ENCODE peak calls at places on chromosomes 11 and 22, in ten cellular contexts. One of them, this sample, is unnamed.

GRCh38 chr22:46012182-46012880 is 35.4 kb upstream of the WNT7B start:
- DNase-seq in dorsolateral prefrontal cortex: peak; percentile 42
- DNase-seq in tibial artery: no peak
- DNase-seq in left ventricle myocardium inferior: peak; percentile 14
- DNase-seq in breast epithelium: no peak
- DNase-seq in neuronal stem cell: no peak
- DNase-seq in kidney: peak; percentile 74
- DNase-seq in CD8-positive, alpha-beta T cell: no peak
- DNase-seq in upper lobe of right lung: peak; percentile 65
- DNase-seq in cardiac muscle cell: no peak
- DNase-seq in this sample: no peak

GRCh38 chr11:100930185-100930778 is 199.3 kb downstream of the PGR start:
- DNase-seq in dorsolateral prefrontal cortex: no peak
- DNase-seq in tibial artery: no peak
- DNase-seq in left ventricle myocardium inferior: no peak
- DNase-seq in breast epithelium: no peak
- DNase-seq in neuronal stem cell: peak; percentile 56
- DNase-seq in kidney: no peak
- DNase-seq in CD8-positive, alpha-beta T cell: no peak
- DNase-seq in upper lobe of right lung: no peak
- DNase-seq in cardiac muscle cell: peak; percentile 72
- DNase-seq in this sample: peak; percentile 23

GRCh38 chr22:36244522-36245391 is 5.4 kb upstream of the APOL2 start:
- DNase-seq in dorsolateral prefrontal cortex: no peak
- DNase-seq in tibial artery: peak; percentile 67
- DNase-seq in left ventricle myocardium inferior: peak; percentile 60
- DNase-seq in breast epithelium: peak; percentile 30
- DNase-seq in neuronal stem cell: no peak
- DNase-seq in kidney: peak; percentile 57
- DNase-seq in CD8-positive, alpha-beta T cell: no peak
- DNase-seq in upper lobe of right lung: no peak
- DNase-seq in cardiac muscle cell: no peak
- DNase-seq in this sample: no peak

GRCh38 chr11:64250406-64250874 is 890 bp upstream of the PLCB3 start:
- DNase-seq in dorsolateral prefrontal cortex: no peak
- DNase-seq in tibial artery: no peak
- DNase-seq in left ventricle myocardium inferior: no peak
- DNase-seq in breast epithelium: no peak
- DNase-seq in neuronal stem cell: no peak
- DNase-seq in kidney: no peak
- DNase-seq in CD8-positive, alpha-beta T cell: no peak
- DNase-seq in upper lobe of right lung: no peak
- DNase-seq in cardiac muscle cell: no peak
- DNase-seq in this sample: no peak

GRCh38 chr11:9459573-9460321 is 1.1 kb upstream of the ZNF143 start:
- DNase-seq in dorsolateral prefrontal cortex: no peak
- DNase-seq in tibial artery: no peak
- DNase-seq in left ventricle myocardium inferior: no peak
- DNase-seq in breast epithelium: no peak
- DNase-seq in neuronal stem cell: peak; percentile 17
- DNase-seq in kidney: no peak
- DNase-seq in CD8-positive, alpha-beta T cell: peak; percentile 4
- DNase-seq in upper lobe of right lung: peak; percentile 58
- DNase-seq in cardiac muscle cell: peak; percentile 28
- DNase-seq in this sample: peak; percentile 66

GRCh38 chr22:20777420-20778177 is 3.7 kb downstream of the SERPIND1 start:
- DNase-seq in dorsolateral prefrontal cortex: no peak
- DNase-seq in tibial artery: no peak
- DNase-seq in left ventricle myocardium inferior: no peak
- DNase-seq in breast epithelium: no peak
- DNase-seq in neuronal stem cell: no peak
- DNase-seq in kidney: no peak
- DNase-seq in CD8-positive, alpha-beta T cell: no peak
- DNase-seq in upper lobe of right lung: no peak
- DNase-seq in cardiac muscle cell: peak; percentile 44
- DNase-seq in this sample: peak; percentile 12

GRCh38 chr11:15111215-15111614 is 3.5 kb upstream of the INSC start:
- DNase-seq in dorsolateral prefrontal cortex: no peak
- DNase-seq in tibial artery: no peak
- DNase-seq in left ventricle myocardium inferior: no peak
- DNase-seq in breast epithelium: no peak
- DNase-seq in neuronal stem cell: no peak
- DNase-seq in kidney: no peak
- DNase-seq in CD8-positive, alpha-beta T cell: no peak
- DNase-seq in upper lobe of right lung: no peak
- DNase-seq in cardiac muscle cell: no peak
- DNase-seq in this sample: no peak

GRCh38 chr22:43152001-43152354 is 619 bp downstream of the TSPO start:
- DNase-seq in dorsolateral prefrontal cortex: no peak
- DNase-seq in tibial artery: no peak
- DNase-seq in left ventricle myocardium inferior: no peak
- DNase-seq in breast epithelium: no peak
- DNase-seq in neuronal stem cell: no peak
- DNase-seq in kidney: no peak
- DNase-seq in CD8-positive, alpha-beta T cell: no peak
- DNase-seq in upper lobe of right lung: no peak
- DNase-seq in cardiac muscle cell: no peak
- DNase-seq in this sample: no peak

GRCh38 chr11:43735115-43735514 is 54.6 kb downstream of the HSD17B12 start:
- DNase-seq in dorsolateral prefrontal cortex: no peak
- DNase-seq in tibial artery: no peak
- DNase-seq in left ventricle myocardium inferior: no peak
- DNase-seq in breast epithelium: no peak
- DNase-seq in neuronal stem cell: no peak
- DNase-seq in kidney: no peak
- DNase-seq in CD8-positive, alpha-beta T cell: no peak
- DNase-seq in upper lobe of right lung: no peak
- DNase-seq in cardiac muscle cell: no peak
- DNase-seq in this sample: no peak

GRCh38 chr11:43735931-43736330 is 55.4 kb downstream of the HSD17B12 start:
- DNase-seq in dorsolateral prefrontal cortex: no peak
- DNase-seq in tibial artery: no peak
- DNase-seq in left ventricle myocardium inferior: no peak
- DNase-seq in breast epithelium: no peak
- DNase-seq in neuronal stem cell: no peak
- DNase-seq in kidney: no peak
- DNase-seq in CD8-positive, alpha-beta T cell: no peak
- DNase-seq in upper lobe of right lung: no peak
- DNase-seq in cardiac muscle cell: no peak
- DNase-seq in this sample: no peak

GRCh38 chr11:43738600-43739409 is 58.3 kb downstream of the HSD17B12 start:
- DNase-seq in dorsolateral prefrontal cortex: no peak
- DNase-seq in tibial artery: no peak
- DNase-seq in left ventricle myocardium inferior: no peak
- DNase-seq in breast epithelium: no peak
- DNase-seq in neuronal stem cell: no peak
- DNase-seq in kidney: no peak
- DNase-seq in CD8-positive, alpha-beta T cell: no peak
- DNase-seq in upper lobe of right lung: no peak
- DNase-seq in cardiac muscle cell: peak; percentile 86
- DNase-seq in this sample: no peak

GRCh38 chr11:43737194-43737575 is 56.6 kb downstream of the HSD17B12 start:
- DNase-seq in dorsolateral prefrontal cortex: no peak
- DNase-seq in tibial artery: no peak
- DNase-seq in left ventricle myocardium inferior: no peak
- DNase-seq in breast epithelium: no peak
- DNase-seq in neuronal stem cell: no peak
- DNase-seq in kidney: no peak
- DNase-seq in CD8-positive, alpha-beta T cell: no peak
- DNase-seq in upper lobe of right lung: no peak
- DNase-seq in cardiac muscle cell: no peak
- DNase-seq in this sample: no peak

DNA sequence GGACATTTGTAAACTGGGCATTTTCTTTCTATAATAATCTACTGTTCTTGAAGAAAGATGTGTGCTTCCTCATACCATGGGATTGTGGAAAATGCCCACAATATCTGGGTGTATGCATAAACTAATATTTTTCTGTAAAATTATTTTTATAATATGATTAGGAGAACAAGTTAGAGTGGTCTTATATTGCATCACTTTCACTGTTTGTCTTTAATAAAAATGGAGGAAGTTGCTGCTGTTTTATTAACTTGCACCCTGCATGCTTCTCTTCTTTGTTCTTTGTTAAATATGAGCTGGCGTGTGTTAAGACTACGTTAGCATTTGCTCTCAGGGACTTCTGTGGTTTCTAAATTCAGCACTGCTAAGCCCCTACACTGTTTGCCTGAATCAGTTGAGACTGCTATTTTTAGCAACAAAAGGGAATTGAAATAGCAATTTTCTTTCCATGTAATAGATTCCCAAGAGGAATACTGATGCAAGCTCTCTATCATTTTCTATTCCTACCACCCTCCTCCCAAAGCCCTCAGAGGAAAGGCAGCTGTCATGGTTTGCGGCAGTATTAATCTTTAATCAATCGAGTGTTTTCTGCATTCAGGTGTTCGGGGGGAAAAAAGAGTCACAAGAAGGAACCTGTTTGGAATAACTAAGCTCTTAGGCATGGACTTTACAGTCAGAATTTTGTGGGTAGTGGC is 56.1 kb downstream of the HSD17B12 start:
- DNase-seq in dorsolateral prefrontal cortex: no peak
- DNase-seq in tibial artery: no peak
- DNase-seq in left ventricle myocardium inferior: no peak
- DNase-seq in breast epithelium: no peak
- DNase-seq in neuronal stem cell: no peak
- DNase-seq in kidney: no peak
- DNase-seq in CD8-positive, alpha-beta T cell: no peak
- DNase-seq in upper lobe of right lung: no peak
- DNase-seq in cardiac muscle cell: peak; percentile 67
- DNase-seq in this sample: no peak
- H3K27ac ChIP-seq in dorsolateral prefrontal cortex: peak overlapping the region; percentile 77
- H3K27ac ChIP-seq in tibial artery: peak overlapping the region; percentile 46
- H3K27ac ChIP-seq in left ventricle myocardium inferior: peak overlapping the region; percentile 87
- H3K27ac ChIP-seq in breast epithelium: no peak overlapping the region
- H3K27ac ChIP-seq in neuronal stem cell: no peak overlapping the region
- H3K27ac ChIP-seq in kidney: no peak overlapping the region
- H3K27ac ChIP-seq in CD8-positive, alpha-beta T cell: no peak overlapping the region
- H3K27ac ChIP-seq in upper lobe of right lung: no peak overlapping the region
- H3K27ac ChIP-seq in cardiac muscle cell: peak overlapping the region; percentile 97
- H3K27ac ChIP-seq in this sample: no peak overlapping the region

GRCh38 chr11:128506384-128506783 is 81.0 kb downstream of the ETS1 start:
- DNase-seq in dorsolateral prefrontal cortex: no peak
- DNase-seq in tibial artery: no peak
- DNase-seq in left ventricle myocardium inferior: no peak
- DNase-seq in breast epithelium: no peak
- DNase-seq in neuronal stem cell: no peak
- DNase-seq in kidney: no peak
- DNase-seq in CD8-positive, alpha-beta T cell: no peak
- DNase-seq in upper lobe of right lung: no peak
- DNase-seq in cardiac muscle cell: no peak
- DNase-seq in this sample: no peak

GRCh38 chr11:128503231-128503991 is 83.9 kb downstream of the ETS1 start:
- DNase-seq in dorsolateral prefrontal cortex: no peak
- DNase-seq in tibial artery: no peak
- DNase-seq in left ventricle myocardium inferior: no peak
- DNase-seq in breast epithelium: no peak
- DNase-seq in neuronal stem cell: no peak
- DNase-seq in kidney: no peak
- DNase-seq in CD8-positive, alpha-beta T cell: no peak
- DNase-seq in upper lobe of right lung: no peak
- DNase-seq in cardiac muscle cell: no peak
- DNase-seq in this sample: peak; percentile 46

GRCh38 chr11:128506999-128507591 is 80.3 kb downstream of the ETS1 start:
- DNase-seq in dorsolateral prefrontal cortex: no peak
- DNase-seq in tibial artery: peak; percentile 96
- DNase-seq in left ventricle myocardium inferior: peak; percentile 83
- DNase-seq in breast epithelium: no peak
- DNase-seq in neuronal stem cell: no peak
- DNase-seq in kidney: peak; percentile 93
- DNase-seq in CD8-positive, alpha-beta T cell: no peak
- DNase-seq in upper lobe of right lung: peak; percentile 76
- DNase-seq in cardiac muscle cell: no peak
- DNase-seq in this sample: peak; percentile 27

GRCh38 chr11:128504489-128504888 is 82.9 kb downstream of the ETS1 start:
- DNase-seq in dorsolateral prefrontal cortex: no peak
- DNase-seq in tibial artery: no peak
- DNase-seq in left ventricle myocardium inferior: no peak
- DNase-seq in breast epithelium: no peak
- DNase-seq in neuronal stem cell: no peak
- DNase-seq in kidney: no peak
- DNase-seq in CD8-positive, alpha-beta T cell: no peak
- DNase-seq in upper lobe of right lung: no peak
- DNase-seq in cardiac muscle cell: no peak
- DNase-seq in this sample: no peak

DNA sequence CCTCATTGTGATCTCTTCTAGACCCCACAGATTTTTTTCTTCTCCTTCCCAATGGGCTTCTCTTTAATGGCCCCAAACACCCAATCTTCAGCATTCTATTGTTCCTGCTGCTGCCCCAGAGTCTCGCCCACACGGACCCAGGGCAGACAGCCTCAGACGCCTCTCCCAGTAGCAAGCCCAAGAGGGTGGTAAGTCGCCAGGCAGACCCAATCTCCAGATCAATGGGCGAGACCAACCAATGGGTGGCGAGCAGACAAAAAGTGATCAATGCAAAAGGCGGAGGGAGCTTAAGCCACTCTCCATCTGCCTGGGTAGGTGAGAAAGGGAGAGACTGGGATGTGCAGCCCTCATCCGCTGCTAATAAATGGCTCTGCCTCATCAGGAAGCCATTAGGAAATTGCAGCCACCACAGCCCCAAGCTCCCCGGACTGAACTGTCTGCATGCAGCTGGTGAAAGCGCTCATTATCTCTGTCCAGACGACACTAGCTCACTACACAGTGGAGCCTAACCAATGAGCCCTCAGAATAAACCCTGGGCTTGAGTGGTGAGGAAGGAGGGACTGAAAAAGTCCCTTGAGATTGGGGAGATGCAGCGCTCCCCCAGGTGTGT is 81.8 kb downstream of the ETS1 start:
- DNase-seq in dorsolateral prefrontal cortex: no peak
- DNase-seq in tibial artery: no peak
- DNase-seq in left ventricle myocardium inferior: no peak
- DNase-seq in breast epithelium: no peak
- DNase-seq in neuronal stem cell: no peak
- DNase-seq in kidney: no peak
- DNase-seq in CD8-positive, alpha-beta T cell: no peak
- DNase-seq in upper lobe of right lung: no peak
- DNase-seq in cardiac muscle cell: no peak
- DNase-seq in this sample: peak; percentile 30
- H3K27ac ChIP-seq in dorsolateral prefrontal cortex: no peak overlapping the region
- H3K27ac ChIP-seq in tibial artery: peak overlapping the region; percentile 35
- H3K27ac ChIP-seq in left ventricle myocardium inferior: peak overlapping the region; percentile 97
- H3K27ac ChIP-seq in breast epithelium: peak overlapping the region; percentile 76
- H3K27ac ChIP-seq in neuronal stem cell: no peak overlapping the region
- H3K27ac ChIP-seq in kidney: no peak overlapping the region
- H3K27ac ChIP-seq in CD8-positive, alpha-beta T cell: peak overlapping the region; percentile 48
- H3K27ac ChIP-seq in upper lobe of right lung: peak overlapping the region; percentile 38
- H3K27ac ChIP-seq in cardiac muscle cell: no peak overlapping the region
- H3K27ac ChIP-seq in this sample: peak overlapping the region; percentile 97

GRCh38 chr11:1263036-1263435 is 40.2 kb downstream of the MUC5B start:
- DNase-seq in dorsolateral prefrontal cortex: no peak
- DNase-seq in tibial artery: no peak
- DNase-seq in left ventricle myocardium inferior: no peak
- DNase-seq in breast epithelium: no peak
- DNase-seq in neuronal stem cell: no peak
- DNase-seq in kidney: no peak
- DNase-seq in CD8-positive, alpha-beta T cell: no peak
- DNase-seq in upper lobe of right lung: no peak
- DNase-seq in cardiac muscle cell: no peak
- DNase-seq in this sample: no peak
- H3K27ac ChIP-seq in dorsolateral prefrontal cortex: peak overlapping the region; percentile 92
- H3K27ac ChIP-seq in tibial artery: peak overlapping the region; percentile 65
- H3K27ac ChIP-seq in left ventricle myocardium inferior: peak overlapping the region; percentile 78
- H3K27ac ChIP-seq in breast epithelium: peak overlapping the region; percentile 90
- H3K27ac ChIP-seq in neuronal stem cell: no peak overlapping the region
- H3K27ac ChIP-seq in kidney: no peak overlapping the region
- H3K27ac ChIP-seq in CD8-positive, alpha-beta T cell: peak overlapping the region; percentile 90
- H3K27ac ChIP-seq in upper lobe of right lung: peak overlapping the region; percentile 89
- H3K27ac ChIP-seq in cardiac muscle cell: no peak overlapping the region
- H3K27ac ChIP-seq in this sample: peak overlapping the region; percentile 76

GRCh38 chr22:31347251-31348008 is 1.3 kb upstream of the PATZ1 start:
- DNase-seq in dorsolateral prefrontal cortex: no peak
- DNase-seq in tibial artery: peak; percentile 50
- DNase-seq in left ventricle myocardium inferior: peak; percentile 68
- DNase-seq in breast epithelium: peak; percentile 75
- DNase-seq in neuronal stem cell: peak; percentile 58
- DNase-seq in kidney: peak; percentile 89
- DNase-seq in CD8-positive, alpha-beta T cell: peak; percentile 36
- DNase-seq in upper lobe of right lung: peak; percentile 85
- DNase-seq in cardiac muscle cell: peak; percentile 84
- DNase-seq in this sample: peak; percentile 26

GRCh38 chr22:31346733-31347250 is 646 bp upstream of the PATZ1 start:
- DNase-seq in dorsolateral prefrontal cortex: peak; percentile 68
- DNase-seq in tibial artery: peak; percentile 37
- DNase-seq in left ventricle myocardium inferior: peak; percentile 61
- DNase-seq in breast epithelium: peak; percentile 78
- DNase-seq in neuronal stem cell: peak; percentile 65
- DNase-seq in kidney: peak; percentile 91
- DNase-seq in CD8-positive, alpha-beta T cell: peak; percentile 31
- DNase-seq in upper lobe of right lung: peak; percentile 82
- DNase-seq in cardiac muscle cell: peak; percentile 72
- DNase-seq in this sample: peak; percentile 57

GRCh38 chr22:31345331-31346254 is 553 bp downstream of the PATZ1 start:
- DNase-seq in dorsolateral prefrontal cortex: peak; percentile 69
- DNase-seq in tibial artery: peak; percentile 77
- DNase-seq in left ventricle myocardium inferior: peak; percentile 88
- DNase-seq in breast epithelium: peak; percentile 78
- DNase-seq in neuronal stem cell: peak; percentile 96
- DNase-seq in kidney: peak; percentile 94
- DNase-seq in CD8-positive, alpha-beta T cell: peak; percentile 88
- DNase-seq in upper lobe of right lung: peak; percentile 93
- DNase-seq in cardiac muscle cell: peak; percentile 95
- DNase-seq in this sample: peak; percentile 93

GRCh38 chr22:31344369-31345330 is 1.5 kb downstream of the PATZ1 start:
- DNase-seq in dorsolateral prefrontal cortex: no peak
- DNase-seq in tibial artery: peak; percentile 53
- DNase-seq in left ventricle myocardium inferior: peak; percentile 35
- DNase-seq in breast epithelium: peak; percentile 62
- DNase-seq in neuronal stem cell: peak; percentile 18
- DNase-seq in kidney: peak; percentile 84
- DNase-seq in CD8-positive, alpha-beta T cell: peak; percentile 12
- DNase-seq in upper lobe of right lung: peak; percentile 68
- DNase-seq in cardiac muscle cell: peak; percentile 5
- DNase-seq in this sample: peak; percentile 37

DNA sequence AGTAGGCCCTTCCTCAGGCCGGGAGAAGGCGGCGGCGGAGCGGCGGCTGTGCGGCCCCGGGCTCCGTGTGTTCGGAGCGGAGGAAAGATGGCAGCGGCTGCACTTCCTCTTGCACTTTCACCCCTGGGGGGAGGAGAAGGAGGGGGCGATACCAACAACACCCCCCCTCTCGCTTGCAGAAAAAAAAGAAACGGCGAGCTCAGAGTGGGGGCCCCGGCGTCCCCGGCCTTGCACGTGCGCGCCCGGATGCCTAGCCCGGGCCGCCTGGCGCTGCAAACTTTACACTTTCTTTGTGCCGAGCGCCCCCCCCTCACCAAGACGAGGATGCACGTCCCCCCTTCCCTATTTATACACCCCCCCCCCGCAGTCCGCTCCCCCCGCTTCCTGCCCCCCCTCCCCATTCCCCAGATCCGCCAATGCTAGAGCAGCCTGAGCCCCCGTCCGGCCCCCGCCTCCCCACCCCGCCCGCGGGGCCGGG is at the start of gene PATZ1:
- DNase-seq in dorsolateral prefrontal cortex: peak; percentile 76
- DNase-seq in tibial artery: peak; percentile 78
- DNase-seq in left ventricle myocardium inferior: peak; percentile 64
- DNase-seq in breast epithelium: peak; percentile 67
- DNase-seq in neuronal stem cell: peak; percentile 69
- DNase-seq in kidney: peak; percentile 90
- DNase-seq in CD8-positive, alpha-beta T cell: peak; percentile 64
- DNase-seq in upper lobe of right lung: peak; percentile 87
- DNase-seq in cardiac muscle cell: peak; percentile 83
- DNase-seq in this sample: peak; percentile 87
- H3K27ac ChIP-seq in dorsolateral prefrontal cortex: peak within 1 kb of the TSS; percentile 96
- H3K27ac ChIP-seq in tibial artery: peak within 1 kb of the TSS; percentile 81
- H3K27ac ChIP-seq in left ventricle myocardium inferior: peak within 1 kb of the TSS; percentile 96
- H3K27ac ChIP-seq in breast epithelium: peak within 1 kb of the TSS; percentile 93
- H3K27ac ChIP-seq in neuronal stem cell: peak within 1 kb of the TSS; percentile 96
- H3K27ac ChIP-seq in kidney: peak within 1 kb of the TSS; percentile 85
- H3K27ac ChIP-seq in CD8-positive, alpha-beta T cell: peak within 1 kb of the TSS; percentile 51
- H3K27ac ChIP-seq in upper lobe of right lung: peak within 1 kb of the TSS; percentile 90
- H3K27ac ChIP-seq in cardiac muscle cell: peak within 1 kb of the TSS; percentile 82
- H3K27ac ChIP-seq in this sample: peak within 1 kb of the TSS; percentile 68

This sample was measured in CD4-positive, CD25-positive, alpha-beta regulatory T cell.